ENCODE peak calls at places on chromosomes 2 and 18, in nine cellular contexts. U, C, N, G, E, Y, I, Q and T are unnamed samples.

GRCh38 chr18:27843783-27844415 is 333.0 kb downstream of the CDH2 start:
- DNase-seq in U (no peak), C (no peak), N (no peak), G (no peak), E (no peak), Y (peak; percentile 35), I (no peak), Q (no peak), T (no peak)

GRCh38 chr18:8777846-8778245 is 72.5 kb downstream of the MTCL1 start:
- DNase-seq in U (no peak), C (no peak), N (no peak), G (no peak), E (no peak), Y (no peak), I (no peak), Q (no peak), T (no peak)

GRCh38 chr18:13216732-13217465 is 1.7 kb upstream of the LDLRAD4 start:
- DNase-seq in U (no peak), C (peak; percentile 79), N (no peak), G (peak; percentile 53), E (peak; percentile 27), Y (no peak), I (peak; percentile 61), Q (no peak), T (peak; percentile 79)

GRCh38 chr2:7857904-7858303 is 824.0 kb upstream of the ID2 start:
- DNase-seq in U (no peak), C (no peak), N (no peak), G (no peak), E (no peak), Y (no peak), I (no peak), Q (no peak), T (no peak)

GRCh38 chr2:943821-944220 is 6.8 kb upstream of the SNTG2 start:
- DNase-seq in U (no peak), C (no peak), N (no peak), G (no peak), E (no peak), Y (no peak), I (no peak), Q (no peak), T (no peak)

GRCh38 chr18:70132999-70133398 is 72.5 kb downstream of the RTTN start:
- DNase-seq in U (no peak), C (no peak), N (no peak), G (no peak), E (no peak), Y (no peak), I (no peak), Q (peak; percentile 10), T (peak; percentile 30)

GRCh38 chr18:9838144-9838877 is 47.5 kb upstream of the TXNDC2 start:
- DNase-seq in U (no peak), C (no peak), N (peak; percentile 33), G (no peak), E (peak; percentile 42), Y (peak; percentile 94), I (peak; percentile 37), Q (no peak), T (no peak)

GRCh38 chr2:162245737-162246136 is 2.5 kb upstream of the FAP start:
- DNase-seq in U (no peak), C (no peak), N (no peak), G (no peak), E (no peak), Y (peak; percentile 91), I (no peak), Q (no peak), T (no peak)

GRCh38 chr18:51171208-51171607 is 26.3 kb downstream of the MEX3C start:
- DNase-seq in U (no peak), C (no peak), N (no peak), G (no peak), E (no peak), Y (no peak), I (no peak), Q (no peak), T (no peak)

GRCh38 chr18:51168960-51169662 is 28.4 kb downstream of the MEX3C start:
- DNase-seq in U (no peak), C (no peak), N (no peak), G (no peak), E (no peak), Y (no peak), I (no peak), Q (no peak), T (no peak)

GRCh38 chr18:51168031-51168742 is 29.3 kb downstream of the MEX3C start:
- DNase-seq in U (no peak), C (no peak), N (peak; percentile 82), G (no peak), E (no peak), Y (no peak), I (no peak), Q (no peak), T (no peak)

GRCh38 chr18:51170689-51171088 is 26.8 kb downstream of the MEX3C start:
- DNase-seq in U (no peak), C (no peak), N (no peak), G (no peak), E (no peak), Y (no peak), I (no peak), Q (no peak), T (no peak)

DNA sequence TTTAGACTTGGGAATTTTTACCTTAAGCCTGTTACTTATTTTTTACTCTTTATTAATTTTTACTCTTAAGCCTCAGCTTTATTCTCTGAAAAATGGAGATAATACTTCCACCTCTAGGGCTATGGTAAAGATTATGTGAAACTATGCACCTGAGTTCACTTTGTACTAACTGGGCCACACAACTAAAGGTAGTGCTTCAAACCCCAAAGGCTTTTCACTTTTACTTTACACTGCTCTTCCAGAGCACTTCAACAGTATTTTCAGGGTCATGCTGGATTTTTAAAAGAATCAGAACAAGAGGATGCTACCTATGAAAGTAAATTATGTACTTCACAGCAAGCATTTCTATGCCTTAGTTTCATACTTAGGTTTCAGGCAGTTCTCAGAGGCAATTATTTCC is 27.8 kb downstream of the MEX3C start:
- DNase-seq in U (no peak), C (no peak), N (no peak), G (no peak), E (no peak), Y (no peak), I (no peak), Q (no peak), T (no peak)
- TF ChIP-seq CTCF in U (no peak), C (no peak), N (no peak), G (no peak), E (no peak), Y (no peak), I (no peak), Q (no peak), T (no peak)

DNA sequence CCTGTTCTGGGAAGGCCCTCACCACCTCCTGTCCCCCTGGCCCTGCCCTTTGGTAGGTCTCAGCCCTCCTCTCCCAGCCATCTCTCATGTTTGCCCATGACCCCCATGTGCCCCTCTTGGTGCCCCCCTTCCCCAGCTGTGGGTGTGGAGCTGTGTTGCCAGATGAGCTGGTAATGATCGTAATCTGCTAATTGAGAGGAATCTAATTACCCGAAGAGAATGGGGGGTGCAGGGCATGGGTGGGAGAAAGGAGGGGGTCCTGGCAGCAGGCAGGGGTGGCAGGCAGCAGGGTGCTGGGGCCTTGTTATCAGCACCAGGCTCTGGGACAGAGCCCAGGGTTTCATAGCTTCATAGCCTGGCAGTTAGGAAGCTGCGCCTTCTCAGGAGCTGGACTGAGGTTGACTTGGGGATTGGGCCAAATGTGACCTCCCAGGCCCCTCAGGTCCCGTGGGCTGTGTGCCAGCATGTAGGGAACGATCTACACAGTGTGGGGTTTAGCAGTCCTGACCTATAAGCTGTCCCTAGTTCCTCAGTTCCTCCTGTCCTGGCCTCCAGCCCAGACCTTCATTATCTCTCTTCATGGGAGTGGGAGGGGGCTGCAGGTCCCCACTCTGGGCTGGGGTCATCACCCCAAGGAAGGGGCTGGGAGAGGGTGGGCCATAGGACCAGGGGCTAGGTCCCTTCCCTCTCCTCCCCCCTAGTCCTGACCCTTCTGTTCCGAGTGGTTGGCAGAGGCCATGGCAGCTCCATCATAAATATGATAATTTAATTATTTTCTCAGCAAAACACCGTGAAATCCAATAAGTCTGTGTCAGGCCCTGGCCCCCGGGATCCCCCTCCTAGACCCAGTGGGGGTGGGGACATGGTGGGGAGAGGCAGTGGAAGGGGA is 6.5 kb upstream of the ASIC4 start:
- DNase-seq in U (no peak), C (no peak), N (no peak), G (no peak), E (no peak), Y (no peak), I (no peak), Q (no peak), T (no peak)
- H3K4me1 ChIP-seq in U (no peaks in the 10 kb centered on the region), C (no peaks in the 10 kb centered on the region), N (peaks cover 58% of the 10 kb centered on the region), G (peaks cover 6% of the 10 kb centered on the region), E (peaks cover 19% of the 10 kb centered on the region), Y (no peaks in the 10 kb centered on the region), I (peaks cover 13% of the 10 kb centered on the region), Q (peaks cover 19% of the 10 kb centered on the region), T (peaks cover 31% of the 10 kb centered on the region)

GRCh38 chr2:27494944-27495554 is at the start of gene FNDC4:
- DNase-seq in U (no peak), C (peak; percentile 54), N (no peak), G (peak; percentile 15), E (peak; percentile 35), Y (no peak), I (peak; percentile 31), Q (no peak), T (no peak)

GRCh38 chr2:27495840-27496356 is 741 bp upstream of the GCKR start:
- DNase-seq in U (no peak), C (no peak), N (no peak), G (no peak), E (no peak), Y (no peak), I (no peak), Q (peak; percentile 49), T (no peak)

GRCh38 chr2:27493948-27494283 is 1.1 kb downstream of the FNDC4 start:
- DNase-seq in U (no peak), C (no peak), N (no peak), G (no peak), E (no peak), Y (no peak), I (peak; percentile 45), Q (no peak), T (no peak)

GRCh38 chr2:27492557-27492956 is 2.4 kb downstream of the FNDC4 start:
- DNase-seq in U (no peak), C (no peak), N (no peak), G (no peak), E (no peak), Y (no peak), I (no peak), Q (no peak), T (no peak)

DNA sequence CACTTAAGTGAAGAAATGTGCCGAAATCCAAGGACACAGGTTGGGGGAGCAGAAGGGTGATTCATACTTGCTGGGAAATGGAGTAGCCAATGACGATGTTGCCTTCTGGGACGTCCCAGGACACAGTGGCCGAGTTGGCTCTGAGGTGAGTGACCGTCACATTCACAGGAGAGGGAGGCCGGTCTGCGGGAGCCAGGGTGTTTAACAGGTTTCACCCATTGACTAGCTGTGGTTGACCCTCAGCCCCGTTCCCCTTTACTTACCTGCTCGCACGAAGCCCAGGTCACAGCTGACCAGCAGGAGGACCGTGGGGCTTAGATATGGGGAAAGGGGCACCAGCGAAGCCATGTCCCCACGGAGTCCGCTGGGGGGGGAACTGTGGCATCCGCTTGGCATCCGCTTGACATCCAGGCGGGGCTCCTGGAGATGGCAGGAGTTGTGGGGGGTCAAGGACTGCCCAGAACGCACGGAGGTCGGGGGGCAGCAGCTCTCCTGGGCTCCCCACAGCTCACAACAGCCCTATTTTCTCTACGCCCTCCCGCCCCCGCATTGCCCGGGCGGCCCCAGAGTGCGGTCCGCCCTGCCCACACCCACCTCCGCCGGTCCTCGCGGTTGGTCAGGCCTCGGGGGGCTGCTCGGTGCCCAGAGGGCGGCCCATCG is 586 bp downstream of the FNDC4 start:
- DNase-seq in U (peak; percentile 85), C (peak; percentile 75), N (no peak), G (peak; percentile 32), E (peak; percentile 76), Y (no peak), I (peak; percentile 30), Q (peak; percentile 50), T (peak; percentile 49)
- H3K27ac ChIP-seq in U (no peak overlapping the region), C (no peak overlapping the region), N (no peak overlapping the region), G (peak overlapping the region; percentile 60), E (peak overlapping the region; percentile 65), Y (no peak overlapping the region), I (peak overlapping the region; percentile 67), Q (no peak overlapping the region), T (peak overlapping the region; percentile 80)

DNA sequence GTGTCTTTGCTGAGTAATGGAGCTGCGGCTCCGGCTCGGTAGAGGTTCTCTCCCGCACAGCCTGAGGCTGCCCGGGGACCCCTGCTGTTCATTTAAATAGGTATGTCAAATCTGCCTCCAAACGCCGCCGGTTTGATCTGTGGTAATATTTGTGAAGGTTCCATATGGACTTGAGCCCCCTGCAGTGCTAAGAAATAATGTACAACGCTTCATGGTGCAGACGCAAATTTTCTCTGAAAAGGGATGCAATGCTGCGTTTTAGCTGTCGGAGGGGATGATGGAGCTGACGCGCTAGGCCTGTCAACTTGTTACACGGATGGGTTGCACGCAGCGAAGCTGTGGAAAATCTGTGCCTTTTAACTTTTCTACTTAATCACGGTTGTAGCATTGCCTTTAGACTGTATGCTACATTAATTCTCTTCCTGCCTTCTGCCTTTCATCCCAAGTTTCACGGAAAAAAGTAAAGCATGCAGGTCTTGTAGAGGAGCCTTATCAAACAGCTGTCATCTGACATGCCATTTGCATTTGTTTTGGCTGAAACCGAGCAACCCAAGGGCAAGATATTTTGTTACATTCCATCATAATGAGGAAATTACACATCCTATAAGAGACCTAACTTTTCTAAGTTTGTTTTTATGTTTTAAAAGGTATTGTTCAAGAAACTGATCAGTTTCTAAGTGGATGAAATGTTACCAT is 43.3 kb downstream of the MRPS9 start:
- DNase-seq in U (no peak), C (no peak), N (peak; percentile 9), G (no peak), E (no peak), Y (no peak), I (no peak), Q (no peak), T (no peak)
- TF ChIP-seq CTCF in U (no peak), C (no peak), N (no peak), G (no peak), E (no peak), Y (no peak), I (no peak), Q (no peak), T (no peak)